ENCODE peak calls at places on chromosomes 16 and 17, in eight cellular contexts. A is upper lobe of left lung, L is transverse colon, F is HCT116, R is SK-N-SH, I is suprapubic skin, H is GM23338, Z is HL-60. T is an unnamed sample.

GRCh38 chr16:35252356-35252936 is 1793.0 kb downstream of the TP53TG3F start:
- DNase-seq in Z (peak; percentile 24), I (no peak), A (no peak), L (no peak), R (no peak), F (no peak), H (no peak), T (no peak)

GRCh38 chr17:36496018-36496789 is 9.7 kb downstream of the ZNHIT3 start:
- DNase-seq in R (no peak), F (no peak), Z (no peak), L (no peak), I (peak; percentile 26), H (no peak), A (no peak), T (no peak)

GRCh38 chr16:7137560-7138330 is 194.9 kb upstream of the RBFOX1 start:
- DNase-seq in I (no peak), H (no peak), Z (no peak), R (no peak), A (no peak), F (no peak), L (no peak), T (no peak)

GRCh38 chr17:27407916-27408846 is 48.1 kb upstream of the KSR1 start:
- DNase-seq in A (no peak), F (peak; percentile 7), L (no peak), H (no peak), I (peak; percentile 31), Z (no peak), R (no peak), T (peak; percentile 16)

GRCh38 chr16:86635181-86635580 is 56.8 kb downstream of the FOXL1 start:
- DNase-seq in F (no peak), H (no peak), L (no peak), R (no peak), I (no peak), Z (no peak), A (no peak), T (no peak)

GRCh38 chr16:30395155-30395991 is at the start of gene ZNF48:
- DNase-seq in L (peak; percentile 89), Z (peak; percentile 72), H (peak; percentile 92), R (peak; percentile 94), A (peak; percentile 88), F (peak; percentile 77), I (peak; percentile 85), T (peak; percentile 88)

GRCh38 chr17:2972749-2973148 is 90.7 kb downstream of the OR1D5 start:
- DNase-seq in Z (no peak), F (no peak), R (no peak), A (no peak), I (no peak), L (no peak), H (no peak), T (no peak)

GRCh38 chr17:68033636-68034451 is 1.7 kb upstream of the KPNA2 start:
- DNase-seq in F (peak; percentile 65), H (peak; percentile 98), L (no peak), I (no peak), Z (no peak), A (no peak), R (peak; percentile 51), T (no peak)

GRCh38 chr16:78926723-78927200 is 673.8 kb downstream of the MAF start:
- DNase-seq in H (no peak), Z (no peak), A (no peak), I (no peak), L (no peak), F (no peak), R (no peak), T (no peak)

GRCh38 chr16:57264381-57264780 is 19.3 kb downstream of the ARL2BP start:
- DNase-seq in Z (no peak), A (peak; percentile 15), I (no peak), H (no peak), F (no peak), R (no peak), L (no peak), T (no peak)

GRCh38 chr16:28010671-28011070 is 52.8 kb downstream of the GSG1L start:
- DNase-seq in I (no peak), R (no peak), A (no peak), H (no peak), L (no peak), Z (peak; percentile 1), F (no peak), T (no peak)

GRCh38 chr16:12760819-12761611 is 42.7 kb downstream of the CPPED1 start:
- DNase-seq in F (no peak), L (no peak), R (no peak), H (no peak), A (no peak), Z (no peak), I (no peak), T (no peak)

GRCh38 chr16:10009691-10010090 is 172.5 kb downstream of the GRIN2A start:
- DNase-seq in A (no peak), H (no peak), R (no peak), L (no peak), Z (no peak), F (no peak), I (no peak), T (no peak)

GRCh38 chr16:55055262-55055661 is 124.6 kb downstream of the IRX5 start:
- DNase-seq in F (no peak), L (no peak), Z (no peak), I (no peak), A (no peak), H (peak; percentile 35), R (no peak), T (no peak)

GRCh38 chr16:21626659-21627277 is 25.6 kb downstream of the IGSF6 start:
- DNase-seq in F (peak; percentile 4), R (peak; percentile 83), A (peak; percentile 51), Z (peak; percentile 98), I (no peak), H (no peak), L (no peak), T (no peak)

GRCh38 chr16:81321537-81321936 is 6.8 kb downstream of the GAN start:
- DNase-seq in H (no peak), A (no peak), L (no peak), I (no peak), Z (no peak), R (no peak), F (no peak), T (no peak)

GRCh38 chr16:74608944-74609343 is 2.0 kb upstream of the GLG1 start:
- DNase-seq in I (no peak), R (no peak), Z (no peak), A (no peak), F (no peak), H (no peak), L (no peak), T (no peak)

GRCh38 chr16:31502981-31503380 is 5.2 kb downstream of the RUSF1 start:
- DNase-seq in L (no peak), A (peak; percentile 48), I (no peak), H (no peak), Z (no peak), F (no peak), R (no peak), T (no peak)

GRCh38 chr16:49760815-49761214 is 95.1 kb downstream of the ZNF423 start:
- DNase-seq in R (no peak), F (no peak), Z (no peak), I (no peak), H (no peak), L (no peak), A (no peak), T (no peak)

GRCh38 chr16:716250-716607 is 1.3 kb downstream of the METRN start:
- DNase-seq in A (no peak), L (no peak), Z (no peak), R (peak; percentile 86), H (peak; percentile 67), I (no peak), F (no peak), T (peak; percentile 48)

GRCh38 chr16:30113031-30113710 is at the start of gene GDPD3:
- DNase-seq in R (no peak), A (peak; percentile 48), Z (no peak), I (no peak), H (no peak), L (peak; percentile 87), F (no peak), T (peak; percentile 76)

GRCh38 chr16:24646646-24646995 is 82.8 kb upstream of the TNRC6A start:
- DNase-seq in H (no peak), Z (no peak), R (no peak), I (no peak), L (no peak), A (no peak), F (no peak), T (no peak)

GRCh38 chr16:24643489-24643888 is 86.0 kb upstream of the TNRC6A start:
- DNase-seq in H (no peak), I (no peak), Z (no peak), F (no peak), R (no peak), L (no peak), A (no peak), T (no peak)

GRCh38 chr16:24645739-24646645 is 83.5 kb upstream of the TNRC6A start:
- DNase-seq in L (no peak), I (no peak), H (no peak), F (peak; percentile 91), A (no peak), Z (no peak), R (no peak), T (no peak)
- TF ChIP-seq POLR2AphosphoS5 in L (peak; percentile 76), I (no peak), H (no peak), F (no peak), A (no peak), Z (no peak), R (peak; percentile 72), T (peak; percentile 38)

DNA sequence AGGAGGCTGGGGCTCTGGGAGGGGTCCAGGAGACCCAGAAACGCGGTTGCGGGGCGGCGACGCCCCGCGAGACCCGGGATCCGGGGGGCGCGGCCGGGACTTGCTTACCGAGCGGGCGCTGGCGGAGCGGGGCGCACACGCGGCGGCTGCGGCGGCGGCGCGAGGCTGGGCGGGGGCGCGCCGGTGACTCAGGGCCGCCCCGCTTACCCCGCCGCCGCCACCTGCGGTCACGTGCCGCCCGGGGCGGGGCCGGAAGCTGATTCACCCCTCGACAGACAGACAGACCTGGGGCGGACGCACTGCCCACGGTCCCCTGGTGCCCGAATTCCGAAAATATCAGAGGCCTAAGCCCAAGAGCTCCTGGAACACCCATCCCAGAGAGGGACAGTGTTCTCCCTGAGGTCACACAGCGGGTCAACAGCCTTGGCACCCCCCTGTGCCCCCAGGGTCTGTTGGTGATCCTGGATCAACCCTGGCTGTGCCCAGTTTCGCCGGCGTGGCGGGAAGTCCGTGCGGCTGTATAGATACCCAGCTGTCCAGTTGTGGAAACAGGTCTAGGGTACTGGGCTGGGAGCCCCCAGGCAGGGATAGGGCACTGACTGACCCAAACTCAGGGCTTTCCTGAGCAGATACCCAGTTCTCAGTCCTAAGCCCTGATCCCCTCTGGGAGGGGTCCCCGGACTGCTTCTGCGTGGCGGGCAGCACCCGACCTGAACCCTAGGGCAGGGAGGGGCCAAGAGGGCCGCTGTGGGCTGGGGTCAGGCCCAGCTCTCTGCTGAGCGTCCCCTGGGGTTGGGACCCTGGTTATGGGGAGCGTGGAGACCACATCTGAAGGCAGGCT is at the start of gene FAM83G:
- DNase-seq in I (no peak), A (peak; percentile 90), L (peak; percentile 92), H (peak; percentile 85), R (peak; percentile 86), F (peak; percentile 51), Z (peak; percentile 40), T (peak; percentile 89)
- H3K27ac ChIP-seq in I (peak within 1 kb of the TSS; percentile 88), A (peak within 1 kb of the TSS; percentile 81), L (peak within 1 kb of the TSS; percentile 93), H (peak within 1 kb of the TSS; percentile 84), R (peak within 1 kb of the TSS; percentile 38), F (peak within 1 kb of the TSS; percentile 78), Z (no peak within 1 kb of the TSS), T (peak within 1 kb of the TSS; percentile 88)

GRCh38 chr17:17723354-17724261 is 42.4 kb downstream of the RAI1 start:
- DNase-seq in L (no peak), F (no peak), R (peak; percentile 87), I (no peak), A (no peak), Z (no peak), H (peak; percentile 71), T (no peak)
- TF ChIP-seq POLR2AphosphoS5 in L (no peak), F (no peak), R (no peak), I (no peak), A (no peak), Z (no peak), H (no peak), T (no peak)

GRCh38 chr17:8312726-8313600 is 2.9 kb downstream of the ARHGEF15 start:
- DNase-seq in L (no peak), A (no peak), Z (no peak), H (no peak), F (no peak), R (no peak), I (no peak), T (no peak)
- H3K27ac ChIP-seq in L (no peak overlapping the region), A (peak overlapping the region; percentile 13), Z (no peak overlapping the region), H (no peak overlapping the region), F (no peak overlapping the region), R (no peak overlapping the region), I (no peak overlapping the region), T (no peak overlapping the region)